ENCODE peak calls at places on chromosomes 7 and 10, in eight cellular contexts. S is adrenal gland, N is progenitor cell of endocrine pancreas, H is astrocyte of the spinal cord, P is B cell, E is heart right ventricle, Y is fibroblast of the aortic adventitia, A is chondrocyte. Q is an unnamed sample.

GRCh38 chr10:14200645-14201534 is 129.8 kb downstream of the FRMD4A start:
- DNase-seq in S (peak; percentile 25), N (peak; percentile 10), H (no peak), P (no peak), E (no peak), Y (no peak), A (no peak), Q (no peak)

GRCh38 chr10:69222157-69223027 is 2.3 kb downstream of the HKDC1 start:
- DNase-seq in S (no peak), N (no peak), H (peak; percentile 87), P (no peak), E (no peak), Y (peak; percentile 76), A (no peak), Q (no peak)

GRCh38 chr7:19725770-19726169 is 16.9 kb upstream of the POLR1F start:
- DNase-seq in S (no peak), N (no peak), H (no peak), P (no peak), E (no peak), Y (no peak), A (no peak), Q (no peak)

GRCh38 chr7:70925411-70926115 is 206.4 kb upstream of the GALNT17 start:
- DNase-seq in S (no peak), N (no peak), H (no peak), P (no peak), E (no peak), Y (no peak), A (no peak), Q (no peak)

GRCh38 chr10:60820093-60820769 is 42.0 kb downstream of the CDK1 start:
- DNase-seq in S (peak; percentile 27), N (no peak), H (peak; percentile 88), P (no peak), E (no peak), Y (peak; percentile 71), A (no peak), Q (no peak)

GRCh38 chr10:102994551-102995295 is 76.6 kb downstream of the CNNM2 start:
- DNase-seq in S (no peak), N (no peak), H (no peak), P (no peak), E (no peak), Y (no peak), A (no peak), Q (no peak)

GRCh38 chr10:99711129-99711719 is 20.7 kb downstream of the COX15 start:
- DNase-seq in S (no peak), N (no peak), H (peak; percentile 67), P (peak; percentile 10), E (no peak), Y (peak; percentile 87), A (no peak), Q (no peak)

GRCh38 chr7:17952387-17952786 is 12.1 kb upstream of the SNX13 start:
- DNase-seq in S (no peak), N (no peak), H (no peak), P (no peak), E (no peak), Y (no peak), A (no peak), Q (no peak)

GRCh38 chr10:129385600-129385999 is 81.4 kb upstream of the MGMT start:
- DNase-seq in S (no peak), N (no peak), H (no peak), P (no peak), E (no peak), Y (no peak), A (no peak), Q (no peak)

GRCh38 chr10:93198401-93199175 is 124.9 kb downstream of the CYP26A1 start:
- DNase-seq in S (peak; percentile 27), N (no peak), H (no peak), P (no peak), E (peak; percentile 18), Y (peak; percentile 50), A (no peak), Q (no peak)

GRCh38 chr7:82677493-82677892 is 233.9 kb upstream of the CACNA2D1 start:
- DNase-seq in S (no peak), N (no peak), H (no peak), P (no peak), E (no peak), Y (no peak), A (no peak), Q (no peak)

GRCh38 chr10:33509231-33509871 is 174.9 kb upstream of the NRP1 start:
- DNase-seq in S (peak; percentile 73), N (no peak), H (peak; percentile 92), P (no peak), E (no peak), Y (peak; percentile 84), A (no peak), Q (peak; percentile 36)

GRCh38 chr10:42783181-42783549 is 570 bp downstream of the BMS1 start:
- DNase-seq in S (peak; percentile 46), N (no peak), H (peak; percentile 71), P (no peak), E (no peak), Y (peak; percentile 51), A (no peak), Q (no peak)

GRCh38 chr7:22445140-22445722 is 54.8 kb downstream of the STEAP1B start:
- DNase-seq in S (peak; percentile 63), N (no peak), H (peak; percentile 31), P (peak; percentile 39), E (peak; percentile 81), Y (peak; percentile 20), A (peak; percentile 88), Q (no peak)

GRCh38 chr10:122468923-122469781 is 7.8 kb downstream of the HTRA1 start:
- DNase-seq in S (peak; percentile 51), N (no peak), H (peak; percentile 90), P (no peak), E (no peak), Y (peak; percentile 94), A (no peak), Q (no peak)

GRCh38 chr7:13578294-13578693 is 411.2 kb downstream of the ETV1 start:
- DNase-seq in S (no peak), N (no peak), H (no peak), P (no peak), E (no peak), Y (no peak), A (no peak), Q (no peak)

GRCh38 chr7:158252081-158252836 is 335.4 kb downstream of the PTPRN2 start:
- DNase-seq in S (no peak), N (no peak), H (no peak), P (no peak), E (no peak), Y (no peak), A (no peak), Q (no peak)

GRCh38 chr7:125695631-125696030 is 766.0 kb upstream of the POT1 start:
- DNase-seq in S (no peak), N (no peak), H (no peak), P (no peak), E (no peak), Y (no peak), A (no peak), Q (no peak)

GRCh38 chr7:123351506-123352225 is 151.9 kb upstream of the SLC13A1 start:
- DNase-seq in S (no peak), N (no peak), H (peak; percentile 4), P (no peak), E (no peak), Y (peak; percentile 4), A (no peak), Q (no peak)

GRCh38 chr7:38748056-38748610 is 117.0 kb upstream of the AMPH start:
- DNase-seq in S (no peak), N (no peak), H (peak; percentile 13), P (no peak), E (no peak), Y (peak; percentile 53), A (no peak), Q (no peak)

GRCh38 chr7:30378275-30378674 is 93.9 kb downstream of the ZNRF2 start:
- DNase-seq in S (no peak), N (no peak), H (no peak), P (no peak), E (no peak), Y (no peak), A (no peak), Q (no peak)

GRCh38 chr7:84188811-84189405 is 5.7 kb downstream of the SEMA3A start:
- DNase-seq in S (no peak), N (no peak), H (peak; percentile 49), P (no peak), E (no peak), Y (peak; percentile 65), A (no peak), Q (no peak)
- TF ChIP-seq CTCF in S (no peak), N (peak; percentile 44), H (peak; percentile 52), P (no peak), E (peak; percentile 38), Y (peak; percentile 66), A (peak; percentile 88), Q (no peak)

DNA sequence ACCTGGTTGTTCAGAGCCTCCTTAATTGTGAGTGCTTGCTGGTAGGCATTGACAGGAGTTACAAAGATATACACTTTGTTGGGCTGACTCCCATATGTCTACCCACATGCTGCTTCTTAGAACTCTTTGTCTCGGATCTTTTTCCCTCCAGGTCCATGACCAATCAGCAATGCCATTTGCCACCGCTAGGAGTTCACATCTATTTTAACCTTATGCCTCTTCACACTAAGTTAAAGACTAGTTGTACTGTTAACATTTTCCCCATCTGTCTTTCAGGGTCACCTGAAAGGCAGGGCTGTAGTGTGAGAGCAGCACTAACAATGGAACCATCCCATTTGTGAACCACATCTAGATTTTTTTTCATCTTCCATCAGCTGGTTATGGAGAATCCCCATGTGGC is 226.7 kb upstream of the NPY start:
- DNase-seq in S (no peak), N (no peak), H (no peak), P (no peak), E (no peak), Y (no peak), A (no peak), Q (no peak)
- TF ChIP-seq CTCF in S (no peak), N (no peak), H (peak; percentile 18), P (no peak), E (no peak), Y (peak; percentile 18), A (peak; percentile 33), Q (no peak)

DNA sequence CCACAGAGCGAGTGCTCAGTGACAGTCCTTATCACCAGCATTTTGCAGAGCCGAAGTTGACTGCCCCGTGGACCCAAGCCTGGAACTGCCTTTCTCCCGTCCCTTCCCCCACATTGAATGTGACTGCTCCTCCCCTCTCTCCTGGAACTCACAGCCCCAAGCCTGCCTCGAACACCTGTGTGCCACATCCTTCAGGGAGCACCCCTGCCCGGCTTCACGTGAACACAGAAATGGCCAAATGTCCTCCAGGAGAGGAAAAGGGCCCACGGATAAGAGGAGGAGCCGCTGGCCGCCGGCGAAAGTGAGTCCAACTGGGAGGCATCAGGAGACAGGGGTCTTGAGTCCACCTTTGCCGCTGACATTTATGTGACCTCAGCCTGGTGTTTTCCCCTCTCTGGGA is 16.2 kb downstream of the STX1A start:
- DNase-seq in S (no peak), N (no peak), H (no peak), P (no peak), E (no peak), Y (no peak), A (no peak), Q (no peak)
- TF ChIP-seq CTCF in S (no peak), N (no peak), H (no peak), P (no peak), E (no peak), Y (no peak), A (no peak), Q (no peak)

DNA sequence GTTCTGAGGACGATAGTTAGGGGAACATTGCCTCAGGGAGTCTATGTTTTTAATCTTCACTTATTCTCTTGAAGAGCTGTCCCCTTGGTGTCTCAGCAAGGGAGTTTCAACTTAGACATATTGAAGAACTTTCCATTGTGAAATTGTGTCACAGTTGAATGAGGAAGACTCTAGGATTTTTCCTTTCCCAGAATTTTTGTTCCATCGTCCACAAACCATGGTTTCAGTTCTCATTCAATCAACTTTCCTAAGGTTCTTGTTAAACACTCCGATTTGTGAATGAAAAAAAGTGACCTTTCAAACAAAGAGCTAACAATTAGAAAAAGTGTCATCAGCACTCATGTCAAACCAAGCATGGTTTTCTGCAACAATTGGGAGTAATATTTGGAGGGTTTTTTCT is 128.4 kb downstream of the GATA3 start:
- DNase-seq in S (no peak), N (no peak), H (peak; percentile 1), P (no peak), E (no peak), Y (no peak), A (no peak), Q (no peak)
- TF ChIP-seq CTCF in S (no peak), N (no peak), H (no peak), P (no peak), E (no peak), Y (no peak), A (no peak), Q (no peak)